ENCODE peak calls at places on chromosome 20, in nine cellular contexts. G, E, C, K, Y, F, D, J and L are unnamed samples.

GRCh38 chr20:12203981-12204380 is 286.3 kb downstream of the BTBD3 start:
- DNase-seq in G (no peak), F (no peak), D (no peak), K (no peak), Y (no peak), J (no peak), E (no peak), C (no peak), L (no peak)

GRCh38 chr20:61932199-61932592 is 133.5 kb downstream of the TAF4 start:
- DNase-seq in C (peak; percentile 1), G (no peak), Y (peak; percentile 34), K (no peak), E (peak; percentile 28), J (no peak), D (no peak), F (no peak), L (no peak)

GRCh38 chr20:58174708-58175287 is 53.7 kb downstream of the ANKRD60 start:
- DNase-seq in J (peak; percentile 74), C (no peak), E (peak; percentile 75), F (no peak), Y (no peak), D (no peak), G (no peak), K (no peak), L (no peak)

GRCh38 chr20:4366076-4366475 is 350.7 kb upstream of the RNF24 start:
- DNase-seq in F (no peak), C (no peak), J (no peak), E (no peak), G (no peak), Y (no peak), D (no peak), K (no peak), L (no peak)

GRCh38 chr20:44271915-44272663 is 25.0 kb downstream of the GDAP1L1 start:
- DNase-seq in C (peak; percentile 71), E (no peak), G (no peak), K (no peak), J (no peak), D (peak; percentile 41), F (no peak), Y (no peak), L (no peak)

GRCh38 chr20:20366896-20367680 is 816 bp upstream of the INSM1 start:
- DNase-seq in D (no peak), G (no peak), K (peak; percentile 63), J (no peak), Y (no peak), C (peak; percentile 54), F (no peak), E (no peak), L (no peak)

GRCh38 chr20:35837577-35838195 is 65.9 kb downstream of the PHF20 start:
- DNase-seq in J (no peak), K (no peak), D (no peak), E (no peak), Y (no peak), F (no peak), G (no peak), C (no peak), L (no peak)

GRCh38 chr20:48791014-48791413 is 36.8 kb downstream of the PREX1 start:
- DNase-seq in K (no peak), C (no peak), G (no peak), E (no peak), F (no peak), D (no peak), Y (no peak), J (no peak), L (no peak)

GRCh38 chr20:50304883-50305635 is 114.4 kb downstream of the CEBPB start:
- DNase-seq in G (no peak), Y (peak; percentile 96), J (peak; percentile 97), F (no peak), C (no peak), D (no peak), K (no peak), E (peak; percentile 92), L (peak; percentile 98)

GRCh38 chr20:52031574-52032303 is 159.8 kb downstream of the ZFP64 start:
- DNase-seq in Y (no peak), D (no peak), E (no peak), K (no peak), C (no peak), F (peak; percentile 33), J (peak; percentile 23), G (peak; percentile 93), L (no peak)

GRCh38 chr20:57524511-57525176 is at the start of gene CTCFL:
- DNase-seq in G (no peak), E (no peak), D (no peak), F (no peak), K (no peak), J (no peak), Y (no peak), C (peak; percentile 55), L (no peak)

GRCh38 chr20:36606171-36607116 is 865 bp downstream of the RAB5IF start:
- DNase-seq in C (peak; percentile 29), Y (peak; percentile 81), G (no peak), J (no peak), F (no peak), E (no peak), K (no peak), D (no peak), L (peak; percentile 57)

GRCh38 chr20:24691901-24692351 is 222.5 kb downstream of the SYNDIG1 start:
- DNase-seq in K (peak; percentile 21), C (no peak), D (no peak), E (peak; percentile 14), Y (peak; percentile 21), J (no peak), G (no peak), F (no peak), L (no peak)

GRCh38 chr20:11585752-11586352 is 331.8 kb upstream of the BTBD3 start:
- DNase-seq in D (no peak), J (no peak), G (no peak), C (no peak), E (no peak), K (no peak), F (no peak), Y (no peak), L (no peak)

GRCh38 chr20:49559411-49560081 is 8.4 kb downstream of the PTGIS start:
- DNase-seq in K (no peak), D (no peak), J (peak; percentile 41), Y (peak; percentile 79), G (no peak), F (no peak), E (no peak), C (no peak), L (no peak)

GRCh38 chr20:45592574-45593189 is 13.6 kb upstream of the WFDC8 start:
- DNase-seq in J (no peak), E (no peak), D (peak; percentile 47), K (no peak), Y (no peak), F (no peak), G (peak; percentile 7), C (no peak), L (no peak)

GRCh38 chr20:11917663-11918062 is at the start of gene BTBD3:
- DNase-seq in J (peak; percentile 54), E (peak; percentile 67), K (peak; percentile 55), F (no peak), Y (no peak), C (no peak), G (no peak), D (no peak), L (peak; percentile 95)

GRCh38 chr20:53738945-53739798 is 145.5 kb upstream of the ZNF217 start:
- DNase-seq in Y (no peak), C (no peak), D (no peak), E (no peak), F (no peak), J (no peak), K (no peak), G (no peak), L (no peak)

GRCh38 chr20:47346172-47346571 is 10.3 kb downstream of the ZMYND8 start:
- DNase-seq in E (no peak), K (no peak), C (no peak), F (no peak), G (no peak), Y (no peak), J (no peak), D (no peak), L (no peak)

GRCh38 chr20:58021481-58021880 is 207.0 kb downstream of the ANKRD60 start:
- DNase-seq in G (no peak), K (no peak), F (no peak), D (no peak), E (no peak), Y (peak; percentile 87), C (peak; percentile 77), J (no peak), L (peak; percentile 58)

GRCh38 chr20:56429496-56429895 is 17.4 kb downstream of the CASS4 start:
- DNase-seq in D (no peak), E (no peak), F (no peak), K (no peak), J (no peak), Y (peak; percentile 6), G (no peak), C (no peak), L (no peak)

GRCh38 chr20:38073307-38074010 is 39.9 kb downstream of the RPRD1B start:
- DNase-seq in J (peak; percentile 69), F (no peak), D (peak; percentile 55), K (no peak), G (peak; percentile 68), Y (no peak), E (no peak), C (no peak), L (peak; percentile 47)

GRCh38 chr20:51020657-51021056 is 2.2 kb downstream of the KCNG1 start:
- DNase-seq in Y (no peak), E (no peak), G (no peak), D (no peak), F (no peak), C (peak; percentile 30), J (no peak), K (no peak), L (no peak)

GRCh38 chr20:59728722-59729430 is 124.5 kb downstream of the PHACTR3 start:
- DNase-seq in D (no peak), F (no peak), C (no peak), Y (peak; percentile 57), J (no peak), G (no peak), E (no peak), K (no peak), L (no peak)

GRCh38 chr20:51760905-51761544 is 7.2 kb downstream of the ATP9A start:
- DNase-seq in K (no peak), E (no peak), C (no peak), J (no peak), F (no peak), Y (no peak), G (no peak), D (no peak), L (no peak)

GRCh38 chr20:38441916-38442315 is 6.8 kb upstream of the SNHG17 start:
- DNase-seq in F (no peak), E (no peak), J (no peak), D (no peak), C (no peak), G (no peak), K (no peak), Y (no peak), L (no peak)

GRCh38 chr20:49747707-49748524 is 34.2 kb upstream of the B4GALT5 start:
- DNase-seq in J (peak; percentile 92), D (no peak), E (peak; percentile 93), F (no peak), Y (peak; percentile 92), C (no peak), G (no peak), K (peak; percentile 73), L (peak; percentile 96)

GRCh38 chr20:18304618-18305017 is 16.3 kb downstream of the ZNF133 start:
- DNase-seq in E (no peak), C (no peak), F (no peak), Y (no peak), G (no peak), K (no peak), D (no peak), J (no peak), L (no peak)

GRCh38 chr20:57620999-57621398 is 773 bp upstream of the ZBP1 start:
- DNase-seq in J (no peak), Y (no peak), K (no peak), C (no peak), F (no peak), G (no peak), E (no peak), D (no peak), L (no peak)

GRCh38 chr20:21228511-21228910 is 74.6 kb upstream of the XRN2 start:
- DNase-seq in C (no peak), K (no peak), Y (no peak), G (no peak), J (no peak), D (no peak), E (no peak), F (no peak), L (no peak)

GRCh38 chr20:42483694-42484303 is 705.9 kb downstream of the PTPRT start:
- DNase-seq in D (peak; percentile 74), E (no peak), G (no peak), J (peak; percentile 36), Y (no peak), K (peak; percentile 46), C (peak; percentile 91), F (no peak), L (no peak)